ENCODE peak calls at places on chromosomes 7 and 10, in six cellular contexts. Q, M, I, K, Z and E are unnamed samples.

GRCh38 chr7:24917510-24918239 is 62.3 kb downstream of the OSBPL3 start:
- DNase-seq in Z (no peak), I (no peak), Q (peak; percentile 24), M (no peak), K (no peak), E (no peak)

GRCh38 chr10:129892571-129893045 is 71.5 kb downstream of the EBF3 start:
- DNase-seq in K (peak; percentile 62), I (no peak), Q (no peak), Z (no peak), M (no peak), E (no peak)

GRCh38 chr10:79320785-79321493 is 26.3 kb upstream of the PPIF start:
- DNase-seq in M (no peak), K (no peak), Z (no peak), Q (no peak), I (no peak), E (no peak)

GRCh38 chr7:80346704-80347103 is 165.2 kb downstream of the GNAT3 start:
- DNase-seq in I (no peak), M (no peak), Q (no peak), K (no peak), Z (no peak), E (no peak)

GRCh38 chr7:151113344-151114150 is 27.3 kb downstream of the AGAP3 start:
- DNase-seq in I (no peak), Q (no peak), K (peak; percentile 97), M (no peak), Z (no peak), E (no peak)

GRCh38 chr7:73577627-73578341 is 595 bp downstream of the TBL2 start:
- DNase-seq in I (no peak), M (peak; percentile 30), K (no peak), Q (no peak), Z (no peak), E (no peak)

GRCh38 chr10:90148121-90148855 is 446.9 kb downstream of the KIF20B start:
- DNase-seq in K (peak; percentile 2), Z (no peak), M (peak; percentile 3), I (no peak), Q (no peak), E (no peak)

GRCh38 chr10:22042557-22043326 is 39.2 kb upstream of the DNAJC1 start:
- DNase-seq in M (no peak), I (no peak), Q (no peak), Z (no peak), K (no peak), E (no peak)

GRCh38 chr7:129332354-129333056 is 101.7 kb upstream of the STRIP2 start:
- DNase-seq in M (no peak), Z (no peak), Q (no peak), K (no peak), I (no peak), E (no peak)

GRCh38 chr10:122132331-122132755 is 138.8 kb upstream of the BTBD16 start:
- DNase-seq in Q (peak; percentile 74), M (no peak), Z (no peak), I (no peak), K (no peak), E (no peak)

GRCh38 chr10:59098811-59099452 is 77.5 kb upstream of the PHYHIPL start:
- DNase-seq in I (no peak), M (no peak), Q (no peak), K (peak; percentile 55), Z (no peak), E (no peak)

GRCh38 chr7:1981878-1982230 is 250.9 kb downstream of the MAD1L1 start:
- DNase-seq in K (no peak), Q (no peak), Z (no peak), M (no peak), I (no peak), E (no peak)

GRCh38 chr10:360653-361052 is 225.4 kb downstream of the ZMYND11 start:
- DNase-seq in M (peak; percentile 7), Z (no peak), K (no peak), Q (no peak), I (no peak), E (no peak)

DNA sequence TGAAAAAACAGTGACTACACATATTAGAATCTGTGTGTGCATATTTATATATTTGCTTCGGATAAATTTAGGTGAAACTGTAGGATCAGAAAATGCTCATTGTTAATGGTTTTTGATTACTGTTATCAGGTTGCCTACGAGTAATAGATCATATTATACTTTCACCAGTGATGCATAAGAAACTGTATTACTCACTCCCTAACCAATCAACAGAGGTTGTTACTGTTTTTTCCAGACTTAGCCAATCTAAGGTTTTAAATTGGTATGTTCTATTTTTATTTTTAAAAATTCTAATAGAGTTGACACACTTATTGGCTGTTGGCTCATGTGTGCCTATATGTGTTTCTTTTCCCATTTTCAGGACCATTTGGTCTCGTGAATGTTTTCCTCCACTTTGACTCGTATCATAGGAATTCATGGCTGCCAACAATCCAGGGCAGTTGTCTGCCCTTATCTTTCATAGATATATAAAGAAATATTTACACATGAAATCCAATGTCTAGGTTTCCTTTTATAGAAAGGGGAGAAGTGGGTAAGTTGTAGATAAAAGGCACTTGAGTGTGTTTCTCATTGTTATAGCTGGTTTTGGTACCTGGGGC is 59.2 kb downstream of the ANLN start:
- DNase-seq in M (peak; percentile 30), I (no peak), K (no peak), Q (no peak), Z (no peak), E (no peak)
- TF ChIP-seq TAF1 in M (no peak), I (no peak), K (no peak), Q (no peak), Z (no peak), E (no peak)

GRCh38 chr7:123604739-123605138 is 3.1 kb downstream of the ASB15 start:
- DNase-seq in Z (no peak), I (no peak), Q (no peak), M (no peak), K (no peak), E (no peak)

GRCh38 chr7:123612024-123612423 is 10.4 kb downstream of the ASB15 start:
- DNase-seq in K (no peak), I (no peak), M (peak; percentile 35), Z (no peak), Q (no peak), E (no peak)

GRCh38 chr7:123608991-123609882 is 7.6 kb downstream of the ASB15 start:
- DNase-seq in I (no peak), Q (no peak), K (no peak), M (no peak), Z (no peak), E (no peak)

GRCh38 chr7:123609883-123610239 is 8.2 kb downstream of the ASB15 start:
- DNase-seq in Z (no peak), I (no peak), M (no peak), Q (no peak), K (no peak), E (no peak)

DNA sequence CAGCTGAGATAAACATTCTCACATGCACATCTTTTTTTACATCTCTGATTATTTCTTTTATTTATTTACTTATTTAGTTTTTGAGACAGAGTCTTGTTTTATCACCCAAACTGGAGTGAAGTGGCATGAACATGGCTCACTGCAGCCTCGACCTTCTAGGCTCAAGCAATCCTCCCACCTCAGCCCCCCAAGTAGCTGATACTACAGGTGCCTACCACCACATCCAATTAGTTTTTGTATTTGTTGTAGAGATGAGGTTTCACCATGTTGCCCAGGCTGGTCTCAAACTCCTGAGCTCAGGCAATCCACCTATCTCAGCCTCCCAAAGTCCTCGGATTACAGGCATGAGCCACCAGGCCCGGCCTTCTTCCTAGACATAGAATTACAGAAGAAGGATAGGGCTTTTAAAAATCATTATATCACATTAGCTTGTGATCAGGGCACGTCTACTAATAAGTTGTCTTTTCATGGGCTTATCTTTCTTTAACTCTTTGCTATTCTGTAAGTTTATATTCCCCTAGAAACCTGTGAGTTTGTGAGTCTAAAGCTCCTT is 5.9 kb downstream of the ASB15 start:
- DNase-seq in K (no peak), Q (no peak), I (no peak), M (no peak), Z (no peak), E (no peak)
- TF ChIP-seq POLR2AphosphoS5 in K (no peak), Q (no peak), I (no peak), M (no peak), Z (no peak), E (no peak)

DNA sequence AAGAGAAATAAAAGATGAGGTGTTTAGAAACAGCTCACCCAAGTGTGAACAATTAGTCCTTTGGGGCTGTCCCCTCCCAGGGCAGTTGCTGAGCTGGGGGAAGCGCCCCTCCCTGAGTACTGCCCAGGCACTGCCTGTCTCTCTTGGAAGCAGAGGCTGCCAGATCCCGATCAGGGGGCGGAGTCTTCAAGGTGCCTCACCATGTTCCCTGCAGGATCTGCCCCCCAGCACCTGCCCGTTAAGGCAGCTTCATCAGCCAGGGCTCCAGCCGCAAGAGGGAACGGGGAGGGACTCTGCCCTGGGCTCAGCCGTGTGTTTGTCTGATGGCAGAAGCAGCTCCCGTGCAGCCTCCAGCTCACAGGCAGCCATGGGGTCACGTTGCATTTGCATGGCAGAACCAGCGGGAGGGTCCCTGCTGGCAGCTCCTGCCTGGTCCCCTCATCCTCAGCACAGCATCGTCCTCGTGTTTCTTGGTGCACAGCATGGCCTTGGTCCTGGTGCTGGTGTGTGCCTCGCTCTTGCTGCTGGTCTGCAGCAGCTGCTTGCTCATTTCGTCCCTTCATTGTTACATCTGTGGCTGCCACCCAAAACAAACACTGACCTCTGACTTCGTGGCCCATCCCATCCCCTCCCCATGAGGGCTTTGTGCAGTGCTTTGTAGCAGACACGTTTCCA is 10.7 kb upstream of the DPYSL4 start:
- DNase-seq in M (peak; percentile 25), Z (no peak), Q (no peak), K (peak; percentile 77), I (no peak), E (no peak)
- TF ChIP-seq TAF1 in M (no peak), Z (no peak), Q (no peak), K (no peak), I (no peak), E (no peak)

GRCh38 chr10:44934416-44935200 is 23.5 kb downstream of the TMEM72 start:
- DNase-seq in Q (peak; percentile 29), K (no peak), I (no peak), M (no peak), Z (no peak), E (no peak)

GRCh38 chr10:44936314-44936975 is 23.2 kb upstream of the RASSF4 start:
- DNase-seq in M (no peak), I (no peak), Z (no peak), K (no peak), Q (peak; percentile 13), E (no peak)

GRCh38 chr10:44933922-44934321 is 22.8 kb downstream of the TMEM72 start:
- DNase-seq in Q (peak; percentile 17), M (no peak), Z (no peak), I (no peak), K (no peak), E (no peak)

GRCh38 chr10:44935961-44936285 is 23.7 kb upstream of the RASSF4 start:
- DNase-seq in Z (no peak), Q (no peak), M (no peak), I (no peak), K (no peak), E (no peak)

DNA sequence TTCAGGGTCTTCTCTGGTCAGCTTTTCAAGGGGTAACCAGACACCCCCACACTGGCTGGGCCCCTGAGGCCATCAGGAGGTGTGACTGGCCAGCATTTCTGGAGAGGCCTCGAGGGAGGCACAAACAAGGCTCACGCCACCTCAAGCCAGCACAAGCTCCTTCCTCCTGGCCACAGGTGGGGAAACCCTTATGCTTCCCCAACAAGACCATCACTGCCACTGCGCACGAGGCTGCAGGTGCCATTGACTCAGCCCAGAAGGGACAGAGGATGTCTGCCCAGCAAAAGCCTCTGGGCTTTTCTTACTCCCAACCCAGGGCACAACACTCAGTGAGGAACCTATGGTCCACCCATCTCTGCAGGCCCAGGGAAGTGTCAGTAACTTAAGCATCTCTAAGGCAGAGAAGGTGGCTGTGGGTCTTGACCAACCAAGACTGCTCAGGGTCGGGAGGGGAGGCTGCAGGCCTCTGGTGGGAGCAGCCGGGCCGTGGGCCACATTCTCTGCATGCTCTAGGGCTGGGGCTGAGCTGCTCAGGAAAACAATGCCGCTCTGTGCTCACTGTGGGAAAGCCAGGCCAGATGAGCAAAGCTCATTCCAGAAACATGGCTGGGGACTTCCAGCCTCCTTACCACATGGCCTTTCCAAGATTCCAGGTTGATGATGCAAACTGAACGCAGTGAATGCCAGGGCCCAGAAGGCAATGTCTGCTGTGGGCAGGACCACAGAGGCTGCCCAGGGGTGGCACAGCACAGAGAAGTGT is 24.2 kb upstream of the RASSF4 start:
- DNase-seq in M (peak; percentile 94), I (no peak), Q (peak; percentile 29), K (no peak), Z (no peak), E (no peak)
- TF ChIP-seq POLR2AphosphoS5 in M (no peak), I (no peak), Q (no peak), K (no peak), Z (no peak), E (no peak)